ENCODE peak calls at places on chromosomes 3 and 15, in seven cellular contexts. R is GM23338, Z is uterus, Q is nephron progenitor cell, V is left lung, N is choroid plexus epithelial cell, W is osteocyte. H is an unnamed sample.

GRCh38 chr3:43998841-43999805 is 242.6 kb upstream of the TOPAZ1 start:
- DNase-seq in R (peak), Z (no peak), Q (peak), V (peak), N (peak), W (no peak), H (no peak)

GRCh38 chr15:64869501-64869900 is 27.8 kb downstream of the PLEKHO2 start:
- DNase-seq in R (no peak), Z (no peak), Q (no peak), V (no peak), N (no peak), W (no peak), H (no peak)

GRCh38 chr3:142363936-142364467 is 83.8 kb downstream of the XRN1 start:
- DNase-seq in R (no peak), Z (no peak), Q (no peak), V (no peak), N (no peak), W (no peak), H (no peak)

GRCh38 chr3:148330486-148330885 is 367.2 kb upstream of the AGTR1 start:
- DNase-seq in R (no peak), Z (no peak), Q (no peak), V (no peak), N (no peak), W (no peak), H (no peak)

GRCh38 chr15:82649226-82649999 is 2.2 kb upstream of the CPEB1 start:
- DNase-seq in R (no peak), Z (no peak), Q (no peak), V (no peak), N (no peak), W (no peak), H (no peak)

GRCh38 chr3:177050466-177051237 is 146.6 kb downstream of the TBL1XR1 start:
- DNase-seq in R (peak), Z (no peak), Q (no peak), V (no peak), N (peak), W (no peak), H (no peak)

GRCh38 chr3:56591256-56591655 is 34.3 kb downstream of the CCDC66 start:
- DNase-seq in R (no peak), Z (no peak), Q (no peak), V (no peak), N (peak), W (no peak), H (no peak)

GRCh38 chr3:105883798-105884377 is 15.1 kb upstream of the CBLB start:
- DNase-seq in R (no peak), Z (no peak), Q (no peak), V (no peak), N (no peak), W (no peak), H (no peak)

GRCh38 chr3:13792512-13793347 is 87.1 kb downstream of the WNT7A start:
- DNase-seq in R (peak), Z (no peak), Q (no peak), V (no peak), N (no peak), W (no peak), H (no peak)

GRCh38 chr3:188239035-188239434 is 85.1 kb downstream of the LPP start:
- DNase-seq in R (no peak), Z (no peak), Q (no peak), V (no peak), N (no peak), W (no peak), H (no peak)

GRCh38 chr15:22265056-22265945 is 185.0 kb downstream of the OR4M2 start:
- DNase-seq in R (no peak), Z (no peak), Q (no peak), V (no peak), N (no peak), W (no peak), H (no peak)

GRCh38 chr3:58577269-58577821 is at the start of gene FAM107A:
- DNase-seq in R (peak), Z (peak), Q (no peak), V (no peak), N (peak), W (no peak), H (no peak)

GRCh38 chr3:114680299-114680698 is 386.5 kb downstream of the TIGIT start:
- DNase-seq in R (no peak), Z (no peak), Q (no peak), V (no peak), N (no peak), W (no peak), H (no peak)

GRCh38 chr15:101498076-101498730 is 8.7 kb upstream of the PCSK6 start:
- DNase-seq in R (no peak), Z (no peak), Q (no peak), V (no peak), N (no peak), W (peak), H (no peak)

GRCh38 chr3:162007722-162008121 is 511.1 kb downstream of the OTOL1 start:
- DNase-seq in R (no peak), Z (no peak), Q (no peak), V (no peak), N (no peak), W (no peak), H (no peak)

GRCh38 chr3:196634224-196634623 is 5.3 kb upstream of the NRROS start:
- DNase-seq in R (no peak), Z (no peak), Q (no peak), V (no peak), N (no peak), W (no peak), H (peak)

GRCh38 chr3:140053011-140053702 is 118.2 kb downstream of the CLSTN2 start:
- DNase-seq in R (no peak), Z (no peak), Q (peak), V (no peak), N (no peak), W (no peak), H (no peak)

GRCh38 chr3:169186596-169186995 is 476.9 kb downstream of the MECOM start:
- DNase-seq in R (no peak), Z (no peak), Q (no peak), V (no peak), N (no peak), W (no peak), H (no peak)

GRCh38 chr15:60128000-60128376 is 123.9 kb downstream of the FOXB1 start:
- DNase-seq in R (peak), Z (peak), Q (no peak), V (no peak), N (no peak), W (no peak), H (no peak)

GRCh38 chr3:184135911-184136260 is 728 bp downstream of the EIF2B5 start:
- DNase-seq in R (no peak), Z (no peak), Q (no peak), V (no peak), N (no peak), W (no peak), H (no peak)

GRCh38 chr15:74826372-74826819 is at the start of gene CPLX3:
- DNase-seq in R (peak), Z (peak), Q (peak), V (no peak), N (peak), W (no peak), H (no peak)

GRCh38 chr15:65580287-65580686 is 30.6 kb downstream of the INTS14 start:
- DNase-seq in R (no peak), Z (no peak), Q (no peak), V (no peak), N (peak), W (no peak), H (no peak)

GRCh38 chr15:98954411-98954810 is 53.2 kb downstream of the PGPEP1L start:
- DNase-seq in R (no peak), Z (peak), Q (no peak), V (no peak), N (peak), W (no peak), H (no peak)

GRCh38 chr15:29471306-29471705 is 201.7 kb upstream of the NSMCE3 start:
- DNase-seq in R (no peak), Z (no peak), Q (no peak), V (no peak), N (no peak), W (peak), H (no peak)
- TF ChIP-seq CTCF in R (no peak), Z (no peak), Q (no peak), V (no peak), N (no peak), W (no peak), H (no peak)

GRCh38 chr3:127747066-127747465 is 74.3 kb downstream of the ABTB1 start:
- DNase-seq in R (no peak), Z (no peak), Q (no peak), V (no peak), N (no peak), W (no peak), H (no peak)

GRCh38 chr3:127744875-127745274 is 72.1 kb downstream of the ABTB1 start:
- DNase-seq in R (no peak), Z (no peak), Q (no peak), V (no peak), N (no peak), W (no peak), H (no peak)

GRCh38 chr3:127747751-127748521 is 74.4 kb downstream of the MGLL start:
- DNase-seq in R (no peak), Z (peak), Q (no peak), V (peak), N (peak), W (no peak), H (no peak)

GRCh38 chr3:127745656-127746399 is 73.1 kb downstream of the ABTB1 start:
- DNase-seq in R (no peak), Z (no peak), Q (no peak), V (no peak), N (no peak), W (no peak), H (no peak)

DNA sequence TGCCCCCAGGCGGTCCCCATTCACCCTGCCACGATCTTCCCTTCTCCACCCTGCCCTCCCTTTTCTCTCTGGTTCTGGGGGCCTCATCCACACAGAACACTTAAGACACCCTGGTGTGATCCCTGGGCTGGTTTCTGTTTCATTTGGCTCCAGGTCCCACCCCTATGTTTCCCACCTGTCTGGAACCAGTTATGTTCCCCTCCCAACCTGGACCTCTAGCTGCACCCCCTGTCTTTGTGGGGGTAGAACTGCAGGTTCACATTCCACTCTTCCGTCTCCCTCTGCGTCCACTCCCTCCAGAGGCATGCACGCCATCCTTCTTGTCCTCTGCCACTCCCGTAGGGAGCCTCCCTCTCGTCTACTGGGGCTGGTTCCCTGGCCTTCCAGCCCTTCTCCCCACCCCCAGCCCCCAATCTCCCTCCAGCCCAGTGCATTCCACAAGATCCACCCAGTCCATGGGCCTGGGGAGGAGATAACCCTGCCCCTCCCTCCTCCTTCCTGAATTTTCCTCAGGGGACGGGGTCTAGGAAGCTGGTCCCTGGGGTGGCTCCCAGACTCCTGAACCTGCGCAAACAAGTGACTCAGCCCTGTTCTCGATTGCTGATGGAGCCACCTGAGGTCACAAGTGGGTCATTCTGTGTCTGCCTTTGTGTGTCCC is 73.8 kb downstream of the ABTB1 start:
- DNase-seq in R (no peak), Z (no peak), Q (no peak), V (peak), N (no peak), W (no peak), H (no peak)
- TF ChIP-seq CTCF in R (peak), Z (no peak), Q (no peak), V (no peak), N (peak), W (peak), H (no peak)

GRCh38 chr3:52801839-52802238 is 7.2 kb downstream of the ITIH3 start:
- DNase-seq in R (no peak), Z (no peak), Q (no peak), V (no peak), N (peak), W (no peak), H (no peak)

GRCh38 chr3:52798376-52798977 is 3.9 kb downstream of the ITIH3 start:
- DNase-seq in R (no peak), Z (no peak), Q (no peak), V (no peak), N (no peak), W (no peak), H (no peak)

GRCh38 chr3:52796411-52796810 is 1.8 kb downstream of the ITIH3 start:
- DNase-seq in R (no peak), Z (no peak), Q (no peak), V (peak), N (no peak), W (no peak), H (no peak)

GRCh38 chr3:52800079-52800478 is 5.5 kb downstream of the ITIH3 start:
- DNase-seq in R (no peak), Z (no peak), Q (no peak), V (no peak), N (peak), W (no peak), H (no peak)

GRCh38 chr3:52798978-52799476 is 4.4 kb downstream of the ITIH3 start:
- DNase-seq in R (peak), Z (no peak), Q (peak), V (no peak), N (peak), W (no peak), H (no peak)
- TF ChIP-seq CTCF in R (peak), Z (no peak), Q (peak), V (no peak), N (peak), W (peak), H (peak)

DNA sequence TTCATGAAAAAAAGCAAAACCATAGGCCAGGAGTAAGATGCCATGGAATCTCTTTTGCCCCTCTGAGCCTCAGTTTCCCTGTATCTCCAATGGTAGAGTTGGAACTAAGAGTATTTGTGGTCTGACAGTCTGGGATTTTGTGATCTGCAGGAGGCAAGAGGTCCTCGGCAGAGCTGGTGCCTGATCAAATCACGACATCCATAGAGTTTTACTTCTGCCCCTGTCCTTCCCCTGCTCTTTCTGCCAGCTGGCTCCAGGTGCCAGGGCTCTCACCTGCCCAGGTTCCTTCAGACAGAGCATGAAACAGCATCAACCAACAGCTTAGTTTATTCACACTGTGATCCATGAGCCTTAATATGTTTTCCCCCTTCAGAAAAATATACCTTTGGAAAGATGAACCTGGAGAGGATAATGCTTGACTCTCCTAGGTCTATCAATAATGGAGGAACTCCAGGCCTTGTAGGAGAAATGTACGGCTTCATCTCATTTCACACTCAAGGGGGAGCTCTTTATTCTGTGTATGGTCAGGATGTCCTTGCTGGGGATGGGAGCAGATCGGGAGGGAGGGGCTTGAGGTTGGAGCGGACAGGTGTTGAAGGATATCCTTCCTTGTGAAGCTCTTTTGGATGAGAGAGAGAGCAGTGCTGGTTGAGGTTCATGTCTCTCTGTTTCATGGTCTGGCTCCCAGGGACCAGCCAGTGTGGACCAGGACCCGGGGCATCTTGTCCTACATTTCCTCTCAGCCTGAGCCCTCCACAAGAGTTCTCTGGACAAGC is 309.9 kb downstream of the RPLP1 start:
- DNase-seq in R (peak), Z (no peak), Q (no peak), V (no peak), N (peak), W (no peak), H (no peak)
- TF ChIP-seq CTCF in R (peak), Z (no peak), Q (no peak), V (no peak), N (peak), W (peak), H (no peak)